ENCODE peak calls at places on chromosomes 4 and X, in four cellular contexts. One of them, this sample, is unnamed.

GRCh38 chrX:118594697-118595420 is 99.2 kb downstream of the DOCK11 start:
- DNase-seq in lower leg skin: no peak
- DNase-seq in endothelial cell of umbilical vein: no peak
- DNase-seq in spleen: no peak
- DNase-seq in this sample: no peak

GRCh38 chr4:47135210-47135609 is 103.8 kb downstream of the GABRB1 start:
- DNase-seq in lower leg skin: no peak
- DNase-seq in endothelial cell of umbilical vein: no peak
- DNase-seq in spleen: no peak
- DNase-seq in this sample: no peak

GRCh38 chr4:5839751-5840674 is 52.9 kb downstream of the CRMP1 start:
- DNase-seq in lower leg skin: no peak
- DNase-seq in endothelial cell of umbilical vein: no peak
- DNase-seq in spleen: peak; percentile 70
- DNase-seq in this sample: no peak

GRCh38 chrX:39238017-39238416 is 436.8 kb downstream of the MID1IP1 start:
- DNase-seq in lower leg skin: no peak
- DNase-seq in endothelial cell of umbilical vein: no peak
- DNase-seq in spleen: no peak
- DNase-seq in this sample: no peak

GRCh38 chrX:2629316-2630168 is 61.6 kb upstream of the CD99 start:
- DNase-seq in lower leg skin: no peak
- DNase-seq in endothelial cell of umbilical vein: no peak
- DNase-seq in spleen: no peak
- DNase-seq in this sample: no peak

GRCh38 chr4:130639871-130640270 is 1543.9 kb downstream of the C4orf33 start:
- DNase-seq in lower leg skin: no peak
- DNase-seq in endothelial cell of umbilical vein: no peak
- DNase-seq in spleen: no peak
- DNase-seq in this sample: no peak

GRCh38 chr4:154010377-154010776 is 221.5 kb upstream of the SFRP2 start:
- DNase-seq in lower leg skin: peak; percentile 42
- DNase-seq in endothelial cell of umbilical vein: no peak
- DNase-seq in spleen: no peak
- DNase-seq in this sample: no peak

GRCh38 chrX:19064175-19064574 is 58.1 kb downstream of the ADGRG2 start:
- DNase-seq in lower leg skin: no peak
- DNase-seq in endothelial cell of umbilical vein: no peak
- DNase-seq in spleen: no peak
- DNase-seq in this sample: no peak

GRCh38 chrX:133989491-133989890 is 4.1 kb upstream of the GPC3 start:
- DNase-seq in lower leg skin: no peak
- DNase-seq in endothelial cell of umbilical vein: no peak
- DNase-seq in spleen: no peak
- DNase-seq in this sample: no peak

GRCh38 chr4:75251547-75251946 is 262.7 kb downstream of the RCHY1 start:
- DNase-seq in lower leg skin: no peak
- DNase-seq in endothelial cell of umbilical vein: no peak
- DNase-seq in spleen: no peak
- DNase-seq in this sample: no peak

GRCh38 chr4:56641494-56642051 is 39.5 kb downstream of the HOPX start:
- DNase-seq in lower leg skin: no peak
- DNase-seq in endothelial cell of umbilical vein: peak; percentile 87
- DNase-seq in spleen: no peak
- DNase-seq in this sample: no peak

GRCh38 chrX:24981030-24981429 is 34.7 kb downstream of the ARX start:
- DNase-seq in lower leg skin: no peak
- DNase-seq in endothelial cell of umbilical vein: no peak
- DNase-seq in spleen: no peak
- DNase-seq in this sample: no peak

GRCh38 chr4:98864560-98864959 is 64.4 kb downstream of the EIF4E start:
- DNase-seq in lower leg skin: no peak
- DNase-seq in endothelial cell of umbilical vein: no peak
- DNase-seq in spleen: no peak
- DNase-seq in this sample: peak; percentile 11

GRCh38 chr4:135705343-135705742 is 1503.8 kb upstream of the PABPC4L start:
- DNase-seq in lower leg skin: no peak
- DNase-seq in endothelial cell of umbilical vein: no peak
- DNase-seq in spleen: no peak
- DNase-seq in this sample: no peak

GRCh38 chr4:14994242-14994641 is 8.0 kb upstream of the CPEB2 start:
- DNase-seq in lower leg skin: no peak
- DNase-seq in endothelial cell of umbilical vein: no peak
- DNase-seq in spleen: no peak
- DNase-seq in this sample: peak; percentile 14

GRCh38 chrX:155215443-155216178 is 649 bp upstream of the VBP1 start:
- DNase-seq in lower leg skin: no peak
- DNase-seq in endothelial cell of umbilical vein: no peak
- DNase-seq in spleen: no peak
- DNase-seq in this sample: no peak

DNA sequence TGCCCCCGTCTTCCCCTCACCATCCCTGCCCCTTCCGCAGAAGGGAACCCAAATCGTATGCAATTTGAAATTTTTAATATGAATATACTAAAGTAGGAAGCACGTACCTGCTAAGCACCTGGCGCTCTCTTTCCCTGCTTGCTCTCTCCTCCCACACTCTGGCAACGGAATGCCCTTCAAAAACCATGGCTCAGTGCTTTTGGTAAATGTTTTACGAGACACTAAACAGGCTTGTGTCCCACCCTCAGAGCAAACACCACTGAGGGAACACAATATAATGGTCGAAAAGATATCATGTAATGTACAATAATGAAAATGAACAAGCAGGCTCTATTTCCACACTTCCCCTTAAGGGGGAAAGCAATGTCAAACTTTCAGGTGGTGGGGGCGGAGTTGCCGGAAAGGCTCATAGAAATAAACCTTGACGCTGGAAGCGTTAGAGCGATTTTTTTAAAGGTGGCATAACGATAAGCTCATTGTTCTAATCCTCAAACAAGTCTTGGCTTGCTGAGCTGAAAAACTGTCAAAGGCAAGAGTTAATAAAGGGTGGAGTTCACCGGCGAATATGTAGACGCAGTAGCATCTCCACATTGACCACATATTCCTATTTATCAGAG is 115.1 kb downstream of the RBM47 start:
- DNase-seq in lower leg skin: no peak
- DNase-seq in endothelial cell of umbilical vein: no peak
- DNase-seq in spleen: no peak
- DNase-seq in this sample: no peak
- TF ChIP-seq POLR2A in lower leg skin: no peak
- TF ChIP-seq POLR2A in endothelial cell of umbilical vein: no peak
- TF ChIP-seq POLR2A in spleen: no peak
- TF ChIP-seq POLR2A in this sample: no peak

DNA sequence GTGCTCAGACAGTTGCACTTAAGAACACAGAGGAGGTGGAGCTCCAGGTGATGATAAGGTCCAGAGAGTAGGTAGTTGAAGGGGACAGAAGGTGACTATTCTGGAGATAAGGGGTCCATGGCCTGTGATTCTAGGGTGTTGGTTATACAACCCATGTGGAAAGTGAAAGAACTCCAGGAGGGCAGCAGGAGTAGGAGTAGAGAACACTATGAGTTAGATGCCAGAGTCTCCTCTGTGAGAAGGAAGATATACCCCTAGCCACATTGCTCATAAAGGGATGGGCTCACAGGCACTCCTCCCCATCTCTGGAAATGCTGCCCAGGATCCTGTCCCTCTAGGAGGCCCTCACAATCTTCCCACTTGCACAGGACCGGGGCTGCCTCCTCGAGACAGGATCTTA is 9.2 kb downstream of the MAGED1 start:
- DNase-seq in lower leg skin: no peak
- DNase-seq in endothelial cell of umbilical vein: no peak
- DNase-seq in spleen: no peak
- DNase-seq in this sample: no peak
- TF ChIP-seq POLR2A in lower leg skin: no peak
- TF ChIP-seq POLR2A in endothelial cell of umbilical vein: no peak
- TF ChIP-seq POLR2A in spleen: no peak
- TF ChIP-seq POLR2A in this sample: no peak

GRCh38 chr4:151408630-151409469 is at the start of gene FHIP1A:
- DNase-seq in lower leg skin: peak; percentile 70
- DNase-seq in endothelial cell of umbilical vein: peak; percentile 77
- DNase-seq in spleen: peak; percentile 93
- DNase-seq in this sample: peak; percentile 39
- TF ChIP-seq POLR2A in lower leg skin: no peak
- TF ChIP-seq POLR2A in endothelial cell of umbilical vein: no peak
- TF ChIP-seq POLR2A in spleen: no peak
- TF ChIP-seq POLR2A in this sample: no peak

DNA sequence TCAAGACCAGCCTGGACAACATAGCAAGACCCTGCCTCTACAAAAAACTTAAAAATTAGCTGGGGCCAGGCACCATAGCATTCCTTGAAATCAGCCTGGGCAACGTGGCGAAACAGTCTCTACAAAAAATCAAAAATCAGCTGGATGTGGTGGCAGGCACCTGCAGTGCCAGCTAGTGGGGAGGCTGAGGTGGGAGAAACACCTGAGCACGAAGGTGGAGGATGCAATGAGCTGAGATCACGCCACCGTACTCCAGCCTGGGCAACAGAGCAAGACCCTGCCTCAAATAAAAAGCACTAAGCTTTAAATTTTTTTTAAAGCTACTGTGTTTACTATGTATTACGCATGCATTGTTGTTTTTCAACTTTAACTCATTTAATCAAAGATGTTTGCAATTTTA is 3.2 kb downstream of the RPL9 start:
- DNase-seq in lower leg skin: no peak
- DNase-seq in endothelial cell of umbilical vein: no peak
- DNase-seq in spleen: no peak
- DNase-seq in this sample: no peak
- TF ChIP-seq POLR2A in lower leg skin: no peak
- TF ChIP-seq POLR2A in endothelial cell of umbilical vein: no peak
- TF ChIP-seq POLR2A in spleen: no peak
- TF ChIP-seq POLR2A in this sample: no peak

GRCh38 chrX:57286507-57287251 is at the start of gene FAAH2:
- DNase-seq in lower leg skin: peak; percentile 34
- DNase-seq in endothelial cell of umbilical vein: peak; percentile 1
- DNase-seq in spleen: peak; percentile 66
- DNase-seq in this sample: no peak
- TF ChIP-seq POLR2A in lower leg skin: no peak
- TF ChIP-seq POLR2A in endothelial cell of umbilical vein: no peak
- TF ChIP-seq POLR2A in spleen: no peak
- TF ChIP-seq POLR2A in this sample: no peak

GRCh38 chr4:30720656-30721352 is 635 bp downstream of the PCDH7 start:
- DNase-seq in lower leg skin: no peak
- DNase-seq in endothelial cell of umbilical vein: peak; percentile 67
- DNase-seq in spleen: peak; percentile 75
- DNase-seq in this sample: no peak

GRCh38 chr4:30718021-30718888 is 1.9 kb upstream of the PCDH7 start:
- DNase-seq in lower leg skin: no peak
- DNase-seq in endothelial cell of umbilical vein: peak; percentile 76
- DNase-seq in spleen: peak; percentile 79
- DNase-seq in this sample: no peak

GRCh38 chr4:30718889-30719252 is 1.3 kb upstream of the PCDH7 start:
- DNase-seq in lower leg skin: no peak
- DNase-seq in endothelial cell of umbilical vein: peak; percentile 60
- DNase-seq in spleen: no peak
- DNase-seq in this sample: no peak

GRCh38 chr4:30720021-30720655 is at the start of gene PCDH7:
- DNase-seq in lower leg skin: peak; percentile 33
- DNase-seq in endothelial cell of umbilical vein: peak; percentile 61
- DNase-seq in spleen: no peak
- DNase-seq in this sample: no peak

DNA sequence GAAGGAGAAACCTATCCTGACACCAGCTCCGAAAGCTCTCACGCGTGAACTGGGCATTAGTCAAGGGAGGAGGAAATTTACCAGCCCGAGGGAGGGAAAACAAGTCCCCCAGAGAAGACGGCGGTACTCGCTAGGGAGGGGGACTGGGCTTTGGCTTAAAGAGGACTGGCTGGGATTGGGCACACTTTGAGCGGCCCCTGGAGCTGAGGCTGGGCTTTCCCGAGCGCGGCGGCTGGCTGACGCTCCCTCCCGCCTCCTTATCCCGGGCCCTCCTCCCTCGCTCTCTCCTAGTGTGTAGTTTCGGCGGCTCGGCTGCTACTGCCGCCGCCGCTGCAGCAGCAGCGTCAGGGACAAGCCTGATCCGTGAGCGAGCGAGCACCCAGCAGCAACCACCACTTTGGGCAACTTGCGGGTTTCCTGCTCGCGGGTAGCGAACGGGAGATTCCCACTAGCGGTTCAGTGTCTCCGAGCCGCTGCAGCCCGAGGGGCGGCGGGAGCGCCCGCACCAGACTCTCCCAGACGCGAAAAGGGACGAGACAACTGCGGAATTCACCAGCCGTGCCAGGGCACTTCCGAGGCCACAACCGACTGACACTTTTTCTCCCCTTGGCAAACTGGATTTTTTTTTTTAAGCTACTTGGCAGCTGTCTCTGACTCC is 677 bp upstream of the PCDH7 start:
- DNase-seq in lower leg skin: peak; percentile 21
- DNase-seq in endothelial cell of umbilical vein: peak; percentile 80
- DNase-seq in spleen: peak; percentile 78
- DNase-seq in this sample: no peak
- TF ChIP-seq POLR2A in lower leg skin: no peak
- TF ChIP-seq POLR2A in endothelial cell of umbilical vein: peak; percentile 28
- TF ChIP-seq POLR2A in spleen: no peak
- TF ChIP-seq POLR2A in this sample: no peak

GRCh38 chr4:6986067-6986780 is 56.9 kb upstream of the TADA2B start:
- DNase-seq in lower leg skin: peak; percentile 59
- DNase-seq in endothelial cell of umbilical vein: peak; percentile 73
- DNase-seq in spleen: no peak
- DNase-seq in this sample: peak; percentile 64

GRCh38 chr4:6988016-6988715 is 55.0 kb upstream of the TADA2B start:
- DNase-seq in lower leg skin: no peak
- DNase-seq in endothelial cell of umbilical vein: no peak
- DNase-seq in spleen: no peak
- DNase-seq in this sample: peak; percentile 59

GRCh38 chr4:6986781-6987565 is 56.2 kb upstream of the TADA2B start:
- DNase-seq in lower leg skin: peak; percentile 92
- DNase-seq in endothelial cell of umbilical vein: peak; percentile 92
- DNase-seq in spleen: peak; percentile 99
- DNase-seq in this sample: peak; percentile 97

GRCh38 chr4:6989331-6989923 is 53.7 kb upstream of the TADA2B start:
- DNase-seq in lower leg skin: no peak
- DNase-seq in endothelial cell of umbilical vein: no peak
- DNase-seq in spleen: no peak
- DNase-seq in this sample: no peak

DNA sequence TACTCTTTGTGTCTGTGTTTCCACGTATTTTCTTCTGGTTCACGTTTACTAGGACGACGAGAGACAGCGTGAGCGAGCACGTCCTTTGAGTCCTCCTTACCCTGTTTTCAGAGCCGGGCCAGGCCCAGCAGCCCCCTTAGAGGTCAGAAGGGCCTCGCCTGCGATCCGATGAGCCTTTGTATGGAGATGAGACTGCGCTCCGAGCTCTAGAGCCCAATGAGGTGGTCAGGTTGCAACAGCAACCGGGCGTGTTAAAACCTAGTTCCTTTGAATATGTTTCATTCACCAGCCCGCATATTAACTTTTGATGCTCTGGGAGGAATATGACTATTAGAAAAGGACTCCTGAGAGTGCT is 55.6 kb upstream of the TADA2B start:
- DNase-seq in lower leg skin: peak; percentile 46
- DNase-seq in endothelial cell of umbilical vein: no peak
- DNase-seq in spleen: no peak
- DNase-seq in this sample: no peak
- TF ChIP-seq POLR2A in lower leg skin: no peak
- TF ChIP-seq POLR2A in endothelial cell of umbilical vein: no peak
- TF ChIP-seq POLR2A in spleen: no peak
- TF ChIP-seq POLR2A in this sample: no peak

GRCh38 chr4:119027815-119028214 is 107.8 kb upstream of the MYOZ2 start:
- DNase-seq in lower leg skin: no peak
- DNase-seq in endothelial cell of umbilical vein: no peak
- DNase-seq in spleen: no peak
- DNase-seq in this sample: no peak
- TF ChIP-seq POLR2A in lower leg skin: no peak
- TF ChIP-seq POLR2A in endothelial cell of umbilical vein: no peak
- TF ChIP-seq POLR2A in spleen: no peak
- TF ChIP-seq POLR2A in this sample: no peak

GRCh38 chrX:128805236-128805635 is 718.1 kb downstream of the SMARCA1 start:
- DNase-seq in lower leg skin: no peak
- DNase-seq in endothelial cell of umbilical vein: no peak
- DNase-seq in spleen: no peak
- DNase-seq in this sample: no peak
- TF ChIP-seq POLR2A in lower leg skin: no peak
- TF ChIP-seq POLR2A in endothelial cell of umbilical vein: no peak
- TF ChIP-seq POLR2A in spleen: no peak
- TF ChIP-seq POLR2A in this sample: no peak